ENCODE peak calls at places on chromosome 22, in nine cellular contexts. A is B cell, F is brain microvascular endothelial cell, J is GM20000, G is sigmoid colon, M is choroid plexus epithelial cell, Y is BJ, L is mucosa of descending colon, E is kidney. Q is an unnamed sample.

GRCh38 chr22:39292561-39293074 is 26.8 kb downstream of the RPL3 start:
- DNase-seq in A (no peak), F (peak; percentile 96), J (no peak), G (peak; percentile 93), M (peak; percentile 97), Y (peak; percentile 68), L (peak; percentile 84), E (peak; percentile 97), Q (peak; percentile 57)

GRCh38 chr22:38943181-38943580 is 14.2 kb upstream of the APOBEC3A start:
- DNase-seq in A (peak; percentile 28), F (no peak), J (no peak), G (no peak), M (no peak), Y (no peak), L (peak; percentile 14), E (peak; percentile 30), Q (no peak)

GRCh38 chr22:38718414-38718813 is 12.7 kb downstream of the GTPBP1 start:
- DNase-seq in A (no peak), F (peak; percentile 72), J (no peak), G (peak; percentile 78), M (peak; percentile 62), Y (no peak), L (peak; percentile 79), E (peak; percentile 85), Q (no peak)

GRCh38 chr22:38696606-38697005 is 4.1 kb downstream of the JOSD1 start:
- DNase-seq in A (no peak), F (peak; percentile 80), J (no peak), G (no peak), M (peak; percentile 87), Y (peak; percentile 55), L (no peak), E (no peak), Q (no peak)

GRCh38 chr22:46891382-46891951 is 129.0 kb downstream of the TBC1D22A start:
- DNase-seq in A (no peak), F (no peak), J (no peak), G (no peak), M (no peak), Y (no peak), L (no peak), E (no peak), Q (no peak)

GRCh38 chr22:44024288-44024908 is at the start of gene PARVB:
- DNase-seq in A (peak; percentile 76), F (no peak), J (peak; percentile 64), G (no peak), M (no peak), Y (no peak), L (peak; percentile 50), E (peak; percentile 79), Q (no peak)

GRCh38 chr22:37639070-37639760 is at the start of gene SH3BP1:
- DNase-seq in A (peak; percentile 84), F (no peak), J (peak; percentile 88), G (no peak), M (peak; percentile 35), Y (no peak), L (peak; percentile 89), E (peak; percentile 89), Q (no peak)

GRCh38 chr22:33898121-33898520 is 22.2 kb downstream of the LARGE1 start:
- DNase-seq in A (no peak), F (no peak), J (no peak), G (no peak), M (no peak), Y (no peak), L (no peak), E (no peak), Q (no peak)

GRCh38 chr22:39254789-39255298 is 10.1 kb upstream of the PDGFB start:
- DNase-seq in A (no peak), F (peak; percentile 48), J (peak; percentile 87), G (no peak), M (peak; percentile 54), Y (no peak), L (no peak), E (no peak), Q (peak; percentile 21)

GRCh38 chr22:33005476-33005875 is 52.7 kb downstream of the SYN3 start:
- DNase-seq in A (no peak), F (no peak), J (no peak), G (no peak), M (no peak), Y (no peak), L (no peak), E (no peak), Q (no peak)

GRCh38 chr22:38941488-38941987 is 15.9 kb upstream of the APOBEC3A start:
- DNase-seq in A (peak; percentile 46), F (no peak), J (peak; percentile 73), G (no peak), M (no peak), Y (no peak), L (no peak), E (peak; percentile 48), Q (no peak)

DNA sequence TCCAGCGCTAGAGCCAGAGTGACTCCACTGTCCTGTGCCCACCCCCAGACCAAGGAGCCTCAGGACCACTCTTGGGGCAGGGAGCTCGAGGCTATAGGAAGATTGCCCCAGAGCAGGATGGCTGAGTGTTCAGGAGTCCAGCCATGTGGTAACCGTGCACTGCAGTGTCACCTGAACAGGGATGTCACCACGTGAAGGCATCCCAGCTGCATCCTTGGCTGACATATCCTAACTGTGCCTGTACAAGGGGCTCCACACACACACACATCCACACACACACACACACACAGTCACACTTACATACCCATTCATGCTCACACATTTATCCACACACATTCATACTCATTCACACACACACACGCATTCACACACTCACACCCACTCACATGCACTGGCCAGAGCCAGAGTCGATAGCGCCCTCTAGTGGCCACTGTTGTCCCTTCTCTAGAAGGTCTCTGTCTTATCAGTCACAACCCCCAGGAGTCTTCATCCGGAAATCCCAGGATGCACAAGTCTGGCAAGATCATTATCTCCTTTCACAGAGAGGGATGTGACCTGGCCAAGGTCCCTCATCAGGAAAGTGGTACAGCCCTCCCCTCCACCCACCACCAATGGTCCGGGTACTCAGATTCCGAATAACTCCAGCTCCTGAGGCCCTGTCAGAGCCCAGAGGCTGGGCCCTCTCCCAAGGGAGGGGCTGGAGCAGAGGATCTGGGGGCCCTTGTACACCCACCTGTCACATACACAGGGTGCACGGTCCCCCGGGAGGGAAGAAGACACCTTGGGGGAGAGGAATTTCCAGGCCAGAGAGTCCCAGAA is 55.1 kb downstream of the IGLL5 start:
- DNase-seq in A (peak; percentile 66), F (peak; percentile 59), J (peak; percentile 46), G (peak; percentile 61), M (peak; percentile 75), Y (no peak), L (peak; percentile 62), E (no peak), Q (no peak)
- TF ChIP-seq CTCF in A (peak; percentile 83), F (peak; percentile 86), J (peak; percentile 45), G (peak; percentile 33), M (peak; percentile 88), Y (peak; percentile 66), L (peak; percentile 62), E (peak; percentile 65), Q (peak; percentile 70)

DNA sequence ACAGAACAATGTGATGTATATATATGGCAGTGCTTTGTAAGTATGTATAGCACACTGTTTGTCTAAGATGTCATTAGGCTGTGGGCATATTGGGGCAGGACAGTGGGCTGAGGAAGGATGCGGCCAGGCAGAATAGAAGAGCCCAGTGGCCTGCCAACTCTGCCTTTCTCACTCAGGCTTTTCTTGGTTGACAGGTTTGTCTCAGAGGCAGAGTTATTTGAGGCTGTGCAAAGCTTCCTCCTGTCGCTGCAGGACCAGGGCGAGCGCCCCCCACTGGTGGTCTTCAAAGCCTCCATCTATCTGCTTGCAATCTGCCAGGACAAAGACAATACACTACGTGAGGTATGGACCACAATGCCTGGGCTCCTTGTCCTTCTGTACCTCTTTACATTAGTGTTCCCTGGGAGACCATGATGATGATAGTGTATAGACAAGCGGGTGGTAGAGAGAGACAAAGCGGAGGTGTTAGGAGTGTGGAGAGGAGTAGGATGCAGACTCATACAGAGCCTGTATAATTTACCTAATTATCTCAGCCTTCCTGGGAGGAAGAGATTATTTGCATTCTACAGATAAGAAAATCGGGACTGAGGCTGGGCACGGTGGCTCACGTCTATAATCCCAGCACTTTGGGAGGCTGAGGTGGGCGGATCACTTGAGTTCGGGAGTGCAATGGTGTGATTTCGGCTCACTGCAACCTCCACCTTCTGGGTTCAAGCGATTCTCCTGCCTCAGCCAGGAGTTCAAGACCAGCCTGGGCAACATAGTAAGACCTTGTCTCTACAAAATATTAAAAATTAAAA is 37.3 kb upstream of the CCDC134 start:
- DNase-seq in A (no peak), F (peak; percentile 9), J (peak; percentile 52), G (no peak), M (peak; percentile 45), Y (no peak), L (peak; percentile 34), E (no peak), Q (no peak)
- TF ChIP-seq CTCF in A (peak; percentile 68), F (peak; percentile 73), J (peak; percentile 52), G (no peak), M (peak; percentile 66), Y (peak; percentile 34), L (no peak), E (peak; percentile 14), Q (peak; percentile 33)

DNA sequence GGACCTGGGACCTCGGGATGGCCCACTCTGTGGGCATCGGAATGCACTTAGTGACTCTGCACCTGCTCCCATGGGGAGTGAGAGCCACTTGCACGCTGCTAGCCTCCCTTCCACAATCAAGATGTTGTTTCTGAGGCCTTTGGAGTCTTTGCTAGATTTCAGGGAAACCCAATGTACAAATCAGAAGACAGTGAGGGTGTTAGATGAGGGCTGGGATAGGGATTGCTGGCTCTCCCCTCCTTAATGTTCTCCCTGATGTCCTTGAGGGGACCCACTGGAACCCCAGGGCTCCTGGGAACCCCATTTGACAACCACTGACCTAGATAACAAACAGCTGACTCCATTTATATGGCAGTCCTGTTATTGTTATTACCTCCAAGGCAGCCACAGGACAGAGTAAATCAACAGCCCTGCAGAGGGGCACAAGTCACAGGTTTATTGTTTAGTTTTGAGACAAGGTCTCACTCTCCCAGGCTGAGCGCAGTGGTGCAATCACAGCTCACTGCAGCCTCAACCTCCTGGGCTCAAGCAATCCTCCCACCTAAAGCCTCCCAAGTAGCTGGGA is 31.3 kb upstream of the COMT start:
- DNase-seq in A (no peak), F (no peak), J (no peak), G (no peak), M (no peak), Y (no peak), L (no peak), E (no peak), Q (no peak)
- TF ChIP-seq CTCF in A (peak; percentile 38), F (no peak), J (no peak), G (peak; percentile 8), M (no peak), Y (no peak), L (no peak), E (no peak), Q (no peak)

GRCh38 chr22:49158741-49159564 is 668.7 kb downstream of the BRD1 start:
- DNase-seq in A (no peak), F (no peak), J (no peak), G (peak; percentile 59), M (no peak), Y (no peak), L (no peak), E (peak; percentile 65), Q (no peak)

GRCh38 chr22:49157529-49158339 is 669.9 kb downstream of the BRD1 start:
- DNase-seq in A (no peak), F (no peak), J (no peak), G (no peak), M (no peak), Y (no peak), L (no peak), E (peak; percentile 38), Q (no peak)

GRCh38 chr22:49155039-49155808 is 672.4 kb downstream of the BRD1 start:
- DNase-seq in A (no peak), F (no peak), J (no peak), G (no peak), M (no peak), Y (no peak), L (no peak), E (peak; percentile 56), Q (no peak)

GRCh38 chr22:49155809-49156580 is 671.7 kb downstream of the BRD1 start:
- DNase-seq in A (no peak), F (no peak), J (no peak), G (no peak), M (no peak), Y (no peak), L (no peak), E (no peak), Q (no peak)

GRCh38 chr22:49156662-49157285 is 670.9 kb downstream of the BRD1 start:
- DNase-seq in A (no peak), F (no peak), J (no peak), G (no peak), M (no peak), Y (no peak), L (peak; percentile 60), E (no peak), Q (no peak)
- TF ChIP-seq CTCF in A (no peak), F (no peak), J (no peak), G (no peak), M (no peak), Y (no peak), L (no peak), E (no peak), Q (no peak)

Q was measured in AG04449.